ENCODE peak calls at places on chromosomes 5 and 9, in five cellular contexts. One of them, this sample, is unnamed.
A peak's percentile ranks its signal among the peaks of the same experiment; 100 is the strongest.

GRCh38 chr9:93871286-93871685 is 83.9 kb downstream of the BARX1 start:
- ATAC-seq in left lung: no peak
- ATAC-seq in psoas muscle: no peak
- ATAC-seq in A549: no peak
- ATAC-seq in activated CD4-positive, alpha-beta T cell treated with anti-CD3 and anti-CD28 coated beads for 36 hours: no peak
- ATAC-seq in this sample: no peak

GRCh38 chr9:122332083-122332482 is 38.7 kb upstream of the PTGS1 start:
- ATAC-seq in activated CD4-positive, alpha-beta T cell treated with anti-CD3 and anti-CD28 coated beads for 36 hours: peak; percentile 55
- ATAC-seq in psoas muscle: no peak
- ATAC-seq in left lung: peak; percentile 41
- ATAC-seq in A549: no peak
- ATAC-seq in this sample: no peak

GRCh38 chr9:99809586-99810357 is 11.9 kb upstream of the NR4A3 start:
- ATAC-seq in psoas muscle: no peak
- ATAC-seq in activated CD4-positive, alpha-beta T cell treated with anti-CD3 and anti-CD28 coated beads for 36 hours: peak; percentile 31
- ATAC-seq in left lung: no peak
- ATAC-seq in A549: no peak
- ATAC-seq in this sample: peak; percentile 65

GRCh38 chr5:95382843-95383242 is 8.3 kb upstream of the FAM81B start:
- ATAC-seq in left lung: no peak
- ATAC-seq in A549: no peak
- ATAC-seq in psoas muscle: no peak
- ATAC-seq in activated CD4-positive, alpha-beta T cell treated with anti-CD3 and anti-CD28 coated beads for 36 hours: no peak
- ATAC-seq in this sample: no peak

GRCh38 chr9:88747768-88748167 is 212.8 kb downstream of the NXNL2 start:
- ATAC-seq in A549: peak; percentile 85
- ATAC-seq in psoas muscle: peak; percentile 73
- ATAC-seq in activated CD4-positive, alpha-beta T cell treated with anti-CD3 and anti-CD28 coated beads for 36 hours: no peak
- ATAC-seq in left lung: peak; percentile 74
- ATAC-seq in this sample: no peak

GRCh38 chr9:96232164-96232538 is 69.8 kb downstream of the HSD17B3 start:
- ATAC-seq in activated CD4-positive, alpha-beta T cell treated with anti-CD3 and anti-CD28 coated beads for 36 hours: no peak
- ATAC-seq in left lung: no peak
- ATAC-seq in psoas muscle: no peak
- ATAC-seq in A549: no peak
- ATAC-seq in this sample: no peak

GRCh38 chr5:180007582-180007981 is 64.0 kb downstream of the RNF130 start:
- ATAC-seq in activated CD4-positive, alpha-beta T cell treated with anti-CD3 and anti-CD28 coated beads for 36 hours: no peak
- ATAC-seq in A549: no peak
- ATAC-seq in left lung: no peak
- ATAC-seq in psoas muscle: no peak
- ATAC-seq in this sample: no peak

GRCh38 chr9:127887792-127888191 is 10.3 kb upstream of the AK1 start:
- ATAC-seq in left lung: no peak
- ATAC-seq in A549: peak; percentile 80
- ATAC-seq in psoas muscle: no peak
- ATAC-seq in activated CD4-positive, alpha-beta T cell treated with anti-CD3 and anti-CD28 coated beads for 36 hours: peak; percentile 51
- ATAC-seq in this sample: no peak